ENCODE peak calls at places on chromosomes 2 and 18, in eight cellular contexts. N is Calu3, T is GM13977, K is tibial nerve, X is B cell, P is lower leg skin, O is GM12865, J is neural crest cell. M is an unnamed sample.

GRCh38 chr2:108942231-108943066 is 46.6 kb downstream of the EDAR start:
- DNase-seq in J (no peak), T (no peak), X (no peak), K (no peak), P (no peak), O (no peak), N (no peak), M (no peak)

GRCh38 chr18:56709463-56709862 is 58.3 kb downstream of the WDR7 start:
- DNase-seq in N (peak), P (no peak), X (no peak), J (no peak), T (peak), K (no peak), O (peak), M (no peak)

GRCh38 chr2:174945601-174946260 is 59.5 kb downstream of the CHN1 start:
- DNase-seq in N (no peak), O (no peak), K (no peak), J (no peak), P (no peak), X (no peak), T (no peak), M (no peak)

GRCh38 chr2:231222318-231223000 is 24.0 kb downstream of the ARMC9 start:
- DNase-seq in X (no peak), O (peak), P (no peak), K (no peak), J (no peak), T (peak), N (no peak), M (no peak)

GRCh38 chr18:37778417-37779165 is 213.0 kb upstream of the CELF4 start:
- DNase-seq in X (no peak), J (peak), T (peak), K (no peak), P (peak), N (peak), O (peak), M (peak)

GRCh38 chr18:24014986-24015896 is 687 bp downstream of the TTC39C start:
- DNase-seq in P (peak), K (peak), T (no peak), X (no peak), J (peak), N (peak), O (peak), M (no peak)

GRCh38 chr18:70553961-70554325 is 265.1 kb downstream of the SOCS6 start:
- DNase-seq in K (no peak), J (no peak), N (no peak), O (no peak), T (no peak), P (no peak), X (no peak), M (no peak)

GRCh38 chr2:8169443-8169842 is 512.4 kb upstream of the ID2 start:
- DNase-seq in X (no peak), P (no peak), N (no peak), K (no peak), T (no peak), J (no peak), O (no peak), M (no peak)

GRCh38 chr2:177532567-177532966 is 140.0 kb downstream of the AGPS start:
- DNase-seq in T (no peak), N (no peak), X (no peak), K (no peak), P (no peak), O (no peak), J (no peak), M (no peak)

GRCh38 chr2:178155524-178155923 is 38.8 kb upstream of the OSBPL6 start:
- DNase-seq in J (no peak), T (no peak), X (no peak), O (no peak), P (no peak), K (no peak), N (no peak), M (no peak)

GRCh38 chr2:29706171-29706690 is 215.2 kb downstream of the ALK start:
- DNase-seq in X (no peak), P (no peak), J (no peak), O (no peak), K (no peak), T (no peak), N (no peak), M (no peak)

GRCh38 chr2:174668075-174668474 is 70.5 kb upstream of the WIPF1 start:
- DNase-seq in N (no peak), P (no peak), J (no peak), O (no peak), T (no peak), K (no peak), X (no peak), M (no peak)

GRCh38 chr2:241224851-241225438 is 36.5 kb downstream of the ANO7 start:
- DNase-seq in T (no peak), N (no peak), O (no peak), P (no peak), K (no peak), X (no peak), J (no peak), M (no peak)

GRCh38 chr2:126975671-126976655 is 77.3 kb downstream of the TEX51 start:
- DNase-seq in J (no peak), P (no peak), X (no peak), K (no peak), N (no peak), T (no peak), O (no peak), M (no peak)

GRCh38 chr18:51195086-51195601 is 2.3 kb downstream of the MEX3C start:
- DNase-seq in N (no peak), X (no peak), O (no peak), P (no peak), T (no peak), K (no peak), J (no peak), M (no peak)

GRCh38 chr2:102285368-102285767 is 26.0 kb upstream of the IL1RL1 start:
- DNase-seq in T (no peak), P (no peak), O (no peak), N (no peak), J (no peak), K (no peak), X (no peak), M (no peak)

GRCh38 chr2:168848220-168848619 is 42.0 kb downstream of the SPC25 start:
- DNase-seq in K (no peak), X (no peak), P (no peak), N (peak), J (no peak), O (no peak), T (no peak), M (no peak)

GRCh38 chr2:190534310-190535118 is at the start of gene NEMP2:
- DNase-seq in X (peak), J (peak), K (peak), P (peak), T (peak), O (peak), N (peak), M (peak)

GRCh38 chr2:96914332-96914731 is 44.5 kb upstream of the SEMA4C start:
- DNase-seq in J (no peak), O (no peak), N (no peak), T (no peak), K (no peak), X (no peak), P (no peak), M (no peak)

GRCh38 chr2:164620873-164621760 is at the start of gene GRB14:
- DNase-seq in P (no peak), N (peak), X (no peak), T (peak), O (no peak), K (no peak), J (peak), M (no peak)
- TF ChIP-seq CTCF in P (no peak), N (peak), X (no peak), T (no peak), O (no peak), K (peak), J (peak), M (no peak)

DNA sequence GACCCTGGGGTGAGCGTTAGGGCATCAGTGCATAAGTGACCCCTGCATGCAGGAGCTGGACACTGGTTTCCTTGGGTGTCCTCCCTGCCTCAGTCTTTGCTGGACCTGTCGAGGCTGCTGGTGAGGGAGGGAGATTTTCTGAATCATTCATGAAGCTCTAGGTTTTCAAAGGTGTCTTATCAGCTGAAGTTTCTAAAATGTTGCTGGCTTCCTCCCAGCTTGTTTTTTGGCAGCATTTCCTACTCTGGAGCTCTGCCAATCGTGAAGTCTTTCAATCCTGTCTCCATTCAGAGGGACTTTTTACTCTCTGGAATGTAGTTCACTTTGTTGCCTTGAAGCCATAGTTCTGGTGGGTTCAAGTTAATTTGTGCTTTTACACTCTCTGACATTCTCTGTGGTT is 23.8 kb downstream of the SNTG2 start:
- DNase-seq in J (no peak), X (no peak), O (no peak), T (no peak), P (no peak), N (no peak), K (no peak), M (no peak)
- TF ChIP-seq CTCF in J (no peak), X (no peak), O (no peak), T (no peak), P (no peak), N (no peak), K (no peak), M (no peak)

GRCh38 chr2:67471681-67472080 is 74.5 kb downstream of the ETAA1 start:
- DNase-seq in O (no peak), N (no peak), K (no peak), J (no peak), X (no peak), P (no peak), T (no peak), M (no peak)

GRCh38 chr2:67479256-67479655 is 82.1 kb downstream of the ETAA1 start:
- DNase-seq in X (no peak), J (no peak), N (no peak), T (no peak), P (no peak), K (no peak), O (no peak), M (no peak)

GRCh38 chr2:67476808-67477790 is 80.0 kb downstream of the ETAA1 start:
- DNase-seq in T (peak), J (no peak), X (no peak), O (peak), K (no peak), N (peak), P (no peak), M (no peak)
- TF ChIP-seq CTCF in T (peak), J (peak), X (no peak), O (peak), K (peak), N (peak), P (no peak), M (no peak)

GRCh38 chr2:37877457-37878315 is 47.4 kb upstream of the RMDN2 start:
- DNase-seq in N (peak), O (peak), J (no peak), P (no peak), T (peak), K (no peak), X (no peak), M (no peak)

GRCh38 chr2:37878536-37878935 is 46.6 kb upstream of the RMDN2 start:
- DNase-seq in X (no peak), J (no peak), K (no peak), N (no peak), P (no peak), O (no peak), T (no peak), M (no peak)

GRCh38 chr2:37881397-37881796 is 43.7 kb upstream of the RMDN2 start:
- DNase-seq in J (no peak), T (no peak), N (no peak), O (no peak), P (no peak), K (no peak), X (no peak), M (no peak)

GRCh38 chr2:37882036-37882435 is 43.1 kb upstream of the RMDN2 start:
- DNase-seq in T (no peak), K (no peak), N (no peak), P (no peak), J (no peak), O (no peak), X (no peak), M (no peak)

GRCh38 chr2:37880546-37880945 is 44.5 kb upstream of the RMDN2 start:
- DNase-seq in K (no peak), J (no peak), O (peak), P (no peak), T (no peak), N (no peak), X (no peak), M (no peak)
- TF ChIP-seq CTCF in K (no peak), J (no peak), O (peak), P (no peak), T (no peak), N (no peak), X (no peak), M (no peak)

M was measured in omental fat pad.